ENCODE peak calls at places on chromosome 18, in five cellular contexts. A is MM.1S, V is GM23248, E is IMR-90, N is K562. S is an unnamed sample.
A peak's percentile ranks its signal among the peaks of the same experiment; 100 is the strongest.

GRCh38 chr18:65415167-65415566 is 335.6 kb upstream of the CDH7 start:
- DNase-seq in A (no peak), V (no peak), E (no peak), N (no peak), S (no peak)

GRCh38 chr18:74419761-74420160 is 37.3 kb downstream of the DIPK1C start:
- DNase-seq in A (no peak), V (no peak), E (no peak), N (no peak), S (no peak)

GRCh38 chr18:53004798-53005197 is 664.8 kb downstream of the DCC start:
- DNase-seq in A (no peak), V (no peak), E (no peak), N (no peak), S (no peak)

GRCh38 chr18:21557607-21558253 is 42.8 kb downstream of the ESCO1 start:
- DNase-seq in A (no peak), V (no peak), E (no peak), N (no peak), S (no peak)

GRCh38 chr18:67583621-67584020 is 67.1 kb upstream of the DSEL start:
- DNase-seq in A (no peak), V (peak; percentile 38), E (peak; percentile 30), N (no peak), S (no peak)

GRCh38 chr18:361941-362913 is 94.4 kb upstream of the THOC1 start:
- DNase-seq in A (no peak), V (peak; percentile 98), E (peak; percentile 81), N (no peak), S (no peak)

GRCh38 chr18:27713037-27713726 is 463.7 kb downstream of the CDH2 start:
- DNase-seq in A (no peak), V (peak; percentile 3), E (no peak), N (no peak), S (no peak)

GRCh38 chr18:38493991-38494559 is 928.5 kb upstream of the CELF4 start:
- DNase-seq in A (no peak), V (no peak), E (no peak), N (no peak), S (no peak)

GRCh38 chr18:32366586-32367538 is 103.8 kb downstream of the GAREM1 start:
- DNase-seq in A (no peak), V (peak; percentile 52), E (no peak), N (no peak), S (no peak)

GRCh38 chr18:74745658-74746403 is 148.2 kb downstream of the ZNF407 start:
- DNase-seq in A (no peak), V (peak; percentile 89), E (peak; percentile 86), N (peak; percentile 4), S (no peak)

GRCh38 chr18:24915547-24915946 is 436.4 kb downstream of the ZNF521 start:
- DNase-seq in A (no peak), V (peak; percentile 72), E (peak; percentile 75), N (no peak), S (no peak)

GRCh38 chr18:36533446-36534153 is 236.1 kb downstream of the FHOD3 start:
- DNase-seq in A (no peak), V (no peak), E (no peak), N (no peak), S (no peak)

GRCh38 chr18:13868501-13869271 is 44.7 kb downstream of the MC5R start:
- DNase-seq in A (no peak), V (no peak), E (no peak), N (no peak), S (no peak)

GRCh38 chr18:1452821-1453220 is 548.1 kb downstream of the ADCYAP1 start:
- DNase-seq in A (no peak), V (no peak), E (no peak), N (no peak), S (no peak)

DNA sequence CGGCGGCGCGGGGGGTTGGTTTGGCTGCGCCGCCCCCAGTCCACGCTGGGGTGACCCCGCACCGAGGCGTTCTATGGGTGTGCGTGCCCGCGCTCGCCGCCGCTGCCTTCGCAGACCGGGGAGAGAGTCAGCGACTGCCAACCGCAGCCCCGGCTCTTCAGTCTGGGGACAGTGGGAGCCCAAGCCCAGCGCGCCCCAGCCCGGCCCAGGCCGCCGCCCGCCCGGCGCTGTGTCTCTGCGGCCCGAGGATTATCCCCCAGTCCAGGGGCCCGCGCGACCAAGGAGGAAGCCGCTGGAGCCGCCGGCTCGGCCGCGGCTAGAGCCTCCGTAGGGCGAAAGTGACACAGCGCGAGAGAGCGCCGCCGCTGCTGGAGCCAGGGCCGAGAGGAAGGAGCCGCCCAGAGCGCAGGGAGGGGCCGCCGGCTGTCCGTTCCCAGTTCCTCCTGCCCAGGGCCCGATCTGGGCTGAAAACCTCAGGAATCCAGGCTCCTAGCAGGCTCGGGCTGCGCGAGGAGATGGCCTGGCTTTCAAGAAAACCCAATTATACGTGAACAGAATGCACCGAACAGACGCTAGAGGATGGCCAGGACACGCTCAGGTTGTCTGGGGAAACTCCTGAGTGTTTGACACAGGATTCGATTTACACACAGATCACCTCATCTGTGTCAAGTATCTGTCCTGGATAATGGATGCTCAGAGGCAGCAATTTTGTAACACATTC is 2.4 kb downstream of the CTIF start:
- DNase-seq in A (peak; percentile 60), V (peak; percentile 94), E (peak; percentile 75), N (peak; percentile 27), S (no peak)
- H4K20me1 ChIP-seq in A (no peaks in the 10 kb centered on the region), V (peaks cover 4% of the 10 kb centered on the region), E (peaks cover 56% of the 10 kb centered on the region), N (no peaks in the 10 kb centered on the region), S (no peaks in the 10 kb centered on the region)

GRCh38 chr18:5415035-5415434 is 119.5 kb upstream of the ZBTB14 start:
- DNase-seq in A (no peak), V (no peak), E (no peak), N (no peak), S (no peak)
- H3K4me2 ChIP-seq in A (no peak overlapping the region), V (no peak overlapping the region), E (no peak overlapping the region), N (no peak overlapping the region), S (no peak overlapping the region)

GRCh38 chr18:48215876-48216638 is 193.1 kb downstream of the ZBTB7C start:
- DNase-seq in A (no peak), V (no peak), E (no peak), N (no peak), S (no peak)
- H3K4me3 ChIP-seq in A (no peak overlapping the region), V (no peak overlapping the region), E (no peak overlapping the region), N (no peak overlapping the region), S (no peak overlapping the region)

GRCh38 chr18:61850756-61851155 is 42.1 kb downstream of the RNF152 start:
- DNase-seq in A (no peak), V (no peak), E (no peak), N (no peak), S (no peak)
- H4K20me1 ChIP-seq in A (no peaks in the 10 kb centered on the region), V (no peaks in the 10 kb centered on the region), E (peaks cover 6% of the 10 kb centered on the region), N (no peaks in the 10 kb centered on the region), S (no peaks in the 10 kb centered on the region)

GRCh38 chr18:58668897-58669296 is 2.4 kb upstream of the MALT1 start:
- DNase-seq in A (no peak), V (peak; percentile 59), E (peak; percentile 80), N (no peak), S (no peak)
- H3K4me2 ChIP-seq in A (no peak overlapping the region), V (peak overlapping the region; percentile 15), E (no peak overlapping the region), N (no peak overlapping the region), S (no peak overlapping the region)

DNA sequence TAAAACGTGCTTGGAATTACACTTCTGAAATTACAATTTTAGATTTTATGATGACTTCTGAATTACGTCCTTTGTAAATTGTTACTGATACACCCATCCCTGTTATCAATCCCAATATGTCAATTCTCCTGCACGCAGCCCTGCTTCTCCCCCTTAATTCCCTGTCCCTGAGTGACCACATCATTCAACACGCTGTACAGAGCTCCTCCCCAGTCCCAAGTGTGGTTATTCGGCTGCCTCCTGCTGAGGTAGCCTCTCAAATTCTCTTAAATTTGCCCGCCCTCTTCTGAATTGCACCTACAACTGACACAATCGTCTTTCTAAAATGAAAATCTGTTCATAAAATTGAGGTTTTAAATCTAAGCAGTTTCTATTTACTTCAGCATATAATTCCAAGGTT is 10.1 kb downstream of the SERPINB8 start:
- DNase-seq in A (no peak), V (peak; percentile 32), E (no peak), N (no peak), S (no peak)
- H3K4me3 ChIP-seq in A (peak overlapping the region; percentile 31), V (peak overlapping the region; percentile 68), E (peak overlapping the region; percentile 37), N (no peak overlapping the region), S (no peak overlapping the region)

GRCh38 chr18:76432274-76432755 is 62.7 kb downstream of the ZNF516 start:
- DNase-seq in A (no peak), V (no peak), E (no peak), N (no peak), S (no peak)
- H4K20me1 ChIP-seq in A (no peaks in the 10 kb centered on the region), V (no peaks in the 10 kb centered on the region), E (peaks cover 96% of the 10 kb centered on the region), N (no peaks in the 10 kb centered on the region), S (peaks cover 74% of the 10 kb centered on the region)

DNA sequence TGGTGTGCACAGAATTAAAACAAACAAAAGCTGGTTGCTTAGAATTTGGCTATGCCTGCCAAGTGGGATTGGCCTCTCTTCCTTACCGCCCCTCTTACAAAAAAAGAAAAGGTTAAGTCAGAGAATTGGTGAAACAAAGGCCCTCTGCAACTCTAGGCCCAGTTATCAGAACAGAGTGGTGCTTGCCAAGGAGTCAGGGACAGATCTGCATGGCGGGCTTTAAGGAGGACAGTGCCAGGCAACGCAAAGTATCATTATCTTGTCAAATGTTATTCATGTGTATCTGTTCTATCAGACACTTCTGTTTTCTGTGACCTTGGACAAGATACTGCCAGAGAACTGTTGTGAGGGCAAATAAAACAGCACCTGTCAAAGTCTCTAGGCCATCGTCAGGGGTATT is 78.3 kb downstream of the TGIF1 start:
- DNase-seq in A (no peak), V (no peak), E (no peak), N (no peak), S (no peak)
- H3K4me2 ChIP-seq in A (no peak overlapping the region), V (no peak overlapping the region), E (no peak overlapping the region), N (no peak overlapping the region), S (no peak overlapping the region)

GRCh38 chr18:79448621-79449020 is 52.9 kb downstream of the NFATC1 start:
- DNase-seq in A (no peak), V (no peak), E (no peak), N (no peak), S (no peak)
- H3K4me3 ChIP-seq in A (no peak overlapping the region), V (no peak overlapping the region), E (no peak overlapping the region), N (no peak overlapping the region), S (no peak overlapping the region)

GRCh38 chr18:46866524-46866923 is 50.8 kb downstream of the PIAS2 start:
- DNase-seq in A (no peak), V (no peak), E (no peak), N (no peak), S (no peak)
- H4K20me1 ChIP-seq in A (peaks cover 4% of the 10 kb centered on the region), V (no peaks in the 10 kb centered on the region), E (no peaks in the 10 kb centered on the region), N (no peaks in the 10 kb centered on the region), S (peaks cover 4% of the 10 kb centered on the region)